ENCODE peak calls at places on chromosomes 11 and 22, in ten cellular contexts. M is fibroblast of lung, F is A673, K is body of pancreas, C is neural progenitor cell, H is heart right ventricle, Z is ovary, L is hepatocyte, O is thyroid gland, A is upper lobe of right lung. I is an unnamed sample. For H3K4me1, the result is how much of the 10 kb centered on the place peaks cover.

GRCh38 chr11:15852179-15852578 is 504.2 kb downstream of the SOX6 start:
- DNase-seq in A (no peak), L (no peak), C (no peak), M (no peak), O (no peak), K (peak), F (peak), H (no peak), Z (no peak), I (no peak)

GRCh38 chr22:48332438-48333322 is 1495.0 kb downstream of the BRD1 start:
- DNase-seq in A (no peak), Z (no peak), H (no peak), F (no peak), M (no peak), L (no peak), K (no peak), C (no peak), O (no peak), I (no peak)

GRCh38 chr11:36421546-36422155 is 88.4 kb downstream of the TRAF6 start:
- DNase-seq in O (no peak), K (no peak), Z (no peak), F (no peak), L (no peak), H (no peak), C (no peak), M (peak), A (no peak), I (no peak)

GRCh38 chr11:26286472-26287066 is 45.4 kb upstream of the ANO3 start:
- DNase-seq in O (peak), A (no peak), C (peak), Z (no peak), H (no peak), F (peak), K (no peak), L (peak), M (peak), I (no peak)

GRCh38 chr11:64876226-64876750 is 2.1 kb downstream of the EHD1 start:
- DNase-seq in M (no peak), Z (no peak), O (no peak), H (no peak), A (no peak), L (no peak), K (no peak), C (no peak), F (no peak), I (no peak)

GRCh38 chr11:96763244-96763643 is 373.4 kb downstream of the JRKL start:
- DNase-seq in K (no peak), C (no peak), Z (no peak), O (no peak), A (no peak), F (no peak), M (peak), L (no peak), H (no peak), I (no peak)

GRCh38 chr11:67230406-67230805 is 35.9 kb upstream of the GRK2 start:
- DNase-seq in C (no peak), H (no peak), O (no peak), M (no peak), K (no peak), F (no peak), L (no peak), Z (no peak), A (no peak), I (no peak)

GRCh38 chr11:2325123-2325522 is 23.3 kb downstream of the TSPAN32 start:
- DNase-seq in K (no peak), C (no peak), A (peak), O (no peak), L (no peak), H (no peak), M (no peak), F (no peak), Z (no peak), I (no peak)

GRCh38 chr11:59872076-59872475 is 5.8 kb upstream of the TCN1 start:
- DNase-seq in F (no peak), M (no peak), O (no peak), K (no peak), L (no peak), Z (no peak), A (no peak), C (no peak), H (no peak), I (no peak)

GRCh38 chr11:100910808-100911207 is 218.8 kb downstream of the PGR start:
- DNase-seq in Z (no peak), C (no peak), F (no peak), L (no peak), H (no peak), K (no peak), O (no peak), M (no peak), A (no peak), I (no peak)

GRCh38 chr11:16001899-16002426 is 354.4 kb downstream of the SOX6 start:
- DNase-seq in H (no peak), O (no peak), C (peak), K (no peak), L (peak), Z (no peak), M (peak), F (peak), A (peak), I (peak)

GRCh38 chr11:47617417-47617809 is 23.2 kb upstream of the C1QTNF4 start:
- DNase-seq in F (no peak), C (no peak), O (no peak), H (no peak), A (no peak), Z (no peak), M (peak), K (no peak), L (no peak), I (no peak)
- TF ChIP-seq CTCF in F (no peak), C (no peak), O (no peak), H (no peak), A (no peak), Z (no peak), M (no peak), K (no peak), L (no peak), I (no peak)

GRCh38 chr22:37212174-37212906 is at the start of gene SSTR3:
- DNase-seq in L (peak), C (peak), M (peak), F (no peak), Z (peak), K (peak), A (peak), H (no peak), O (no peak), I (no peak)
- H3K27ac ChIP-seq in L (peak), C (no peak), M (no peak), F (no peak), Z (peak), K (no peak), A (no peak), H (no peak), O (no peak), I (no peak)

GRCh38 chr11:75333807-75334140 is 17.7 kb downstream of the ARRB1 start:
- DNase-seq in O (no peak), K (no peak), H (no peak), Z (no peak), C (no peak), M (no peak), A (no peak), F (no peak), L (no peak), I (no peak)
- H3K4me1 ChIP-seq in O (under half), K (under half), H (half or more), Z (under half), C (under half), M (under half), A (half or more), F (under half), L (half or more), I (under half)

DNA sequence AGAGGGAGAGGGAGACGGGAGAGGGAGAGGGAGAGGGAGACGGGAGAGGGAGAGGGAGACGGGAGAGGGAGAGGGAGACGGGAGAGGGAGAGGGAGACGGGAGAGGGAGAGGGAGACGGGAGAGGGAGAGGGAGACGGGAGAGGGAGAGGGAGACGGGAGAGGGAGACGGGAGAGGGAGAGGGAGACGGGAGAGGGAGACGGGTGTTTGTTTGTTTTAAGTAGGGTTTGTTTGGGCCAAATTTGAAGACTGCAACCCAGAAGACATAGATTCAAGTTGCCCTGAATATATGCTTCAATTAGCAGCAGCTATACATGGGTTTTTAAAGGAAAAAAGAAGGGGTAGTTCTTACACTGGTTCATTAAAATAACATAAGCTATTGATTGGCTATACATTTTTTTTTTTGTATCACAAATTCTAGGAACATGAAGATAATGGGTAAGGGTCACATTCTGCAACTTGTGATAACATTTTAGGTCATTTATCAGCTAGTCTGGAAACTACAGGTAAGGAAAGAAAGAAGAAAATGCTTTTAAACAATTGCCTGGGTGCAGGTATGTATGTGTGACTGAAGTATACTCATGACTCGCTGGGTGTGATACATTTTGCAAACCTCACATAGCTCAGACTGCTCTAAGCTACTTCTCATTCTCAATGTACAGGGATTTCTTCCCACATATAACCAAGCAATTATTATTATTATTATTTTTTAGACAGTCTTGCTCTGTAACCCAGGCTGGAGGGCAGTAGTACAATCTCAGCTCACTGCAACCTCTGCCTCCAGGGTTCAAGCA is 67.3 kb downstream of the MCHR1 start:
- DNase-seq in A (no peak), C (no peak), L (no peak), H (no peak), M (no peak), F (no peak), Z (no peak), K (no peak), O (no peak), I (no peak)
- TF ChIP-seq CTCF in A (no peak), C (no peak), L (no peak), H (no peak), M (no peak), F (no peak), Z (no peak), K (no peak), O (no peak), I (no peak)

GRCh38 chr11:121722431-121723256 is 269.9 kb upstream of the SORL1-AS1 start:
- DNase-seq in M (peak), H (peak), F (peak), O (peak), A (peak), C (peak), Z (peak), L (peak), K (peak), I (peak)

GRCh38 chr11:121723261-121723741 is 270.5 kb upstream of the SORL1-AS1 start:
- DNase-seq in F (no peak), C (peak), Z (peak), L (peak), H (peak), K (peak), A (no peak), O (no peak), M (peak), I (no peak)

GRCh38 chr11:121717296-121717695 is 264.5 kb upstream of the SORL1-AS1 start:
- DNase-seq in C (no peak), Z (no peak), M (no peak), A (no peak), O (no peak), L (no peak), F (no peak), K (no peak), H (no peak), I (no peak)

GRCh38 chr11:121721961-121722360 is 269.2 kb upstream of the SORL1-AS1 start:
- DNase-seq in H (no peak), K (peak), Z (no peak), C (no peak), A (no peak), F (no peak), O (no peak), M (no peak), L (no peak), I (no peak)

DNA sequence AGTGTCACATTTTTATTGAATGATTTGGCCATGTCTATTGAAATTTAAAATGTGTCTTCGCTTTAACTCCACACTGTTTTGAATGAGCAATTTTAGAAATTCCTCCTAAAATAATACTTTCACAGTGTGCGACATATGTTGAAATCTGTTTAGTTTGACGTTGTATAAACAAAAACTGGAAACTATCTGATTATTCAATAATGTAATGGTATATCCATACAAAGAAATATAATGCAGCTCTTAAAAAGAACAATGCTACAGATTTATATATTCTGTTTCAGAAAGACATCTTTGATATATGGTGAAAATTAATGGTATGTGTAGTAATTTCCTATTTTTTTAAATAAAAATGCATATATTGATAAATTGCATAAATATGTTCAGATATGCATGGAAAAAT is 268.7 kb upstream of the SORL1-AS1 start:
- DNase-seq in O (no peak), Z (no peak), K (no peak), F (no peak), A (no peak), L (no peak), H (no peak), C (no peak), M (no peak), I (no peak)
- H3K27ac ChIP-seq in O (no peak), Z (no peak), K (no peak), F (no peak), A (no peak), L (peak), H (no peak), C (no peak), M (no peak), I (no peak)

GRCh38 chr22:30230787-30231461 is 15.6 kb downstream of the LIF start:
- DNase-seq in H (no peak), O (no peak), K (no peak), M (no peak), Z (no peak), L (no peak), C (no peak), F (no peak), A (no peak), I (no peak)
- H3K4me1 ChIP-seq in H (under half), O (under half), K (under half), M (under half), Z (under half), L (under half), C (under half), F (under half), A (under half), I (under half)

DNA sequence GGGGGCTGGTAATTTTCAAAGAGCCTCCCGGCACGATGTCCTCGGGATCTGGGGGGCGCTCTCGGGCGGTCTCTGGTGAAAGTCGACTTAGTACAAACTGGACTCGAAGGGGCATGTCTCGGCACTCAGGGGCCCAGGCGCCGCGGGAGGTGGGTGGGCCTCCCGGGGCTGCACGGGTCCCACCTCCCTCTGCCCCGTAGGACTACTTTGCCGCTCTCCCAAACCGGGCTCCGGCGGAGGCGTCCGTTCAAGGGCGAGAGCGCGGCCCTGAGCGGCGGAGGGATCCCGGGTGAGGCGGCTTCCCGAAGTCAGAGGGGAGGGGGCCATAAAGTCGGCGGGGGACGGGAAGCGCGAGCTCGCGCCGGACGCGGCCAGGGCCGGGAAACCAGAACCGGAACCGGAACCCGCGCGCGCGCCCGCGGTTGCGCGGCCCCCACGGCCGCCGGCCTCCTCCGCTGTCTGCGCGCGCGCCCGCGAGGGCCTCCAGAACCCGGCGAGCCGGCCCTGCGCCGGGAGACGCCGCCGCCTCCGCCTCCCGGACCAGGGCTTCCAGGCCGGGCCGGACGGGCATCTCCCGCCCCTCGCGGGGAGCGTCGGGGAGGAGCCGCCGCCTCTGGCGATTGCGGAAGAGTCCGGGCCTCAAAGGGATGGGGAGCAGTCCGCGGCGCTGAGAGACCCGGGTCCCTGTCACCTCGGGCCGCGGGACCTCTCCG is at the start of gene ARHGEF12:
- DNase-seq in O (peak), L (peak), F (peak), Z (peak), C (peak), K (peak), M (peak), H (peak), A (peak), I (peak)
- TF ChIP-seq CTCF in O (peak), L (peak), F (peak), Z (no peak), C (peak), K (peak), M (peak), H (no peak), A (peak), I (no peak)

DNA sequence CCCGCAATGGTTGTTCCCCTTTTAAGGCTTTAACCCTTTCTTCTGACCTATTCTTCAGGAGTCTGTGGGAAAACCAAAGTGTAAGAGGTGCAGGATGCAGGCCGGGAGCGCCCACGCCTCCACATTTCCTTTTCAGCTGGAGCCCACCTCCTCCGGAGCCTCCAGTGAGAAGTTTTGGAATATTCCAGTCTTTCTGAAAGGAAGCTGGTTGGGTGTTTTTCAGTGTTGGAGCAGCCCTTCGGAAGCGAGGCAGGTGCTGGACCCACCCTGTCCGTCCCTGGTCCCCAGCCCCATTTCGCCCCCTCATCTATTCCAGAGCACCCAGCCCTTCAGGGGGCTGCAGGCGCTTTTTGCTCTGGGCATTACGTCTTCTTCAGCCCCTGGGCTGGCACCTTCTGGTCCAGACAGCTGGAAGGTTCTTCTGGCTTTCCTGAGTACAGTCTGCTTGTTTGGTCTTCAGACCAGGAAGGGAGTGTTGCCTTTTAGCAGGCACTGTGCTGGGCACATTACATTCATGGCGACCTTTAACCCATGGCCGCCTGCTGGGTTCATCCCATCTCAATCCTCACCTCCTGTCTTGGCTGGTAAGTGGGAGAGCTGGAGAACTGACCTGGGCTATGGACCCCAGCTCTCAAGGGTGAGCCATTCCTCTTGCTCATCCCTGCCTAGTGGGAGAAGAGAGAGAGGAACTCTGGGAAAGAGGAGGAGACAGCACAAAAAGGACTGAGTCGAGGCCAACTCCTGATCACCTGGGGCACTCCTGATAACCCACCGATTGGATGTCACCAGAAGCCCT is 685 bp upstream of the THY1 start:
- DNase-seq in O (no peak), C (no peak), F (peak), L (no peak), M (no peak), Z (no peak), H (no peak), A (no peak), K (no peak), I (no peak)
- H3K27ac ChIP-seq in O (no peak), C (no peak), F (peak), L (no peak), M (no peak), Z (no peak), H (no peak), A (no peak), K (no peak), I (no peak)

GRCh38 chr22:24142241-24142640 is 39.0 kb upstream of the SUSD2 start:
- DNase-seq in L (no peak), H (no peak), A (no peak), Z (no peak), C (no peak), O (no peak), K (no peak), F (no peak), M (no peak), I (no peak)
- H3K4me1 ChIP-seq in L (under half), H (under half), A (half or more), Z (under half), C (under half), O (half or more), K (under half), F (under half), M (under half), I (under half)

I was measured in prostate gland.